ENCODE peak calls at places on chromosomes 7 and 10, in five cellular contexts. G is Peyer's patch, R is IMR-90, M is A549, L is stomach. Q is an unnamed sample.

GRCh38 chr7:95875519-95875918 is 103.2 kb downstream of the DYNC1I1 start:
- DNase-seq in G (no peak), R (no peak), M (no peak), L (no peak), Q (no peak)

GRCh38 chr10:117678106-117678505 is 135.6 kb downstream of the EMX2 start:
- DNase-seq in G (no peak), R (no peak), M (no peak), L (no peak), Q (no peak)

GRCh38 chr10:69464801-69465401 is 13.6 kb downstream of the TSPAN15 start:
- DNase-seq in G (peak; percentile 77), R (no peak), M (no peak), L (peak; percentile 34), Q (no peak)

GRCh38 chr7:123633553-123633952 is 22.1 kb upstream of the LMOD2 start:
- DNase-seq in G (no peak), R (peak; percentile 77), M (no peak), L (no peak), Q (no peak)

GRCh38 chr10:1870491-1870890 is 133.2 kb upstream of the ADARB2 start:
- DNase-seq in G (no peak), R (no peak), M (no peak), L (no peak), Q (no peak)

GRCh38 chr7:97971120-97971989 is 18.6 kb downstream of the OCM2 start:
- DNase-seq in G (peak; percentile 54), R (peak; percentile 13), M (peak; percentile 18), L (no peak), Q (no peak)

GRCh38 chr10:123442901-123443300 is 223.3 kb upstream of the GPR26 start:
- DNase-seq in G (no peak), R (no peak), M (no peak), L (no peak), Q (no peak)

GRCh38 chr7:84195295-84196006 is 862 bp upstream of the SEMA3A start:
- DNase-seq in G (no peak), R (no peak), M (no peak), L (no peak), Q (no peak)

GRCh38 chr10:91088300-91089140 is 131.9 kb upstream of the PCGF5 start:
- DNase-seq in G (no peak), R (peak; percentile 15), M (peak; percentile 23), L (no peak), Q (no peak)

GRCh38 chr7:116571037-116571436 is 46.2 kb downstream of the CAV1 start:
- DNase-seq in G (no peak), R (peak; percentile 93), M (no peak), L (no peak), Q (no peak)

GRCh38 chr10:6200588-6201510 is 1.9 kb upstream of the PFKFB3 start:
- DNase-seq in G (peak; percentile 66), R (peak; percentile 35), M (no peak), L (no peak), Q (no peak)

GRCh38 chr7:3063016-3063753 is 19.5 kb upstream of the CARD11 start:
- DNase-seq in G (no peak), R (no peak), M (no peak), L (no peak), Q (no peak)

GRCh38 chr7:108497082-108497725 is 28.7 kb downstream of the PNPLA8 start:
- DNase-seq in G (no peak), R (peak; percentile 52), M (peak; percentile 60), L (peak; percentile 54), Q (no peak)

GRCh38 chr10:4371691-4372295 is 454.2 kb upstream of the AKR1E2 start:
- DNase-seq in G (no peak), R (no peak), M (no peak), L (no peak), Q (no peak)

GRCh38 chr10:62589689-62590088 is 214.8 kb upstream of the ADO start:
- DNase-seq in G (no peak), R (peak; percentile 18), M (no peak), L (no peak), Q (no peak)
- TF ChIP-seq POLR2A in G (no peak), R (no peak), M (no peak), L (no peak), Q (no peak)

DNA sequence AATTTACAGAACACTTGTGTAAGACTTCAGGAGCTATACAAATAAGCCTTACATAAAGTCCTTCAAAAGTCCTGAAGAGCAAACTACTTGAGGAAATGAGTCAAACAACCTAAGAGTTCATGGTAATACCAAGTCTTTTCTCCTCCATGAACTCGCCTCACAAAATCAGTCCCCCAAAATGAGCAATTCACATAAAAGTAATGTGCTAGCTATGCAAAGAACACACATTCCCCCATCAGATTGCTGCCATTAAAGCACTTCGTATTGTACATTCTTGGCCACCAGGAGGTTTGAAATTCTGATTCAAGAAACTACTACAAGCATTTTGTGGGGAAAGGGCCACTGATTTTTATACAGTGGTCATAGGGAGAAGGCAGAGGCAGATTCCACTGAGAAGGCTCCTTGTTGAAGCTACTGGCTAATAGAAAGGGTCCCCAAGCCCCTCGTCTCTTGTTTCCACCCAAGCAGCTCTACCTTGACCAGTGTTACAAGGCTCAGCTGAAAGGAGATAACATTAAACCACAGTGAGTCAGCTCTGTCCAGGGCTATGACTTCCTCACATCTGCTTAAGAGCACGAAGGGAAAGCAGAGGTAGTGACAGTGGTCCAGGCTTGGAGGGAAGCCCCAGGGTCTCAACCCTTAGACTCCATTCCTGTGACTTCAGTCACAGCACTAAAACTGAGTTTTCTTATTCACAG is 115.2 kb upstream of the CDK1 start:
- DNase-seq in G (no peak), R (peak; percentile 47), M (no peak), L (no peak), Q (no peak)
- H3K27ac ChIP-seq in G (no peak overlapping the region), R (no peak overlapping the region), M (peak overlapping the region; percentile 29), L (no peak overlapping the region), Q (no peak overlapping the region)

GRCh38 chr10:11017575-11018425 is at the start of gene CELF2:
- DNase-seq in G (peak; percentile 84), R (no peak), M (no peak), L (peak; percentile 62), Q (no peak)
- TF ChIP-seq POLR2A in G (peak; percentile 72), R (no peak), M (no peak), L (no peak), Q (no peak)

DNA sequence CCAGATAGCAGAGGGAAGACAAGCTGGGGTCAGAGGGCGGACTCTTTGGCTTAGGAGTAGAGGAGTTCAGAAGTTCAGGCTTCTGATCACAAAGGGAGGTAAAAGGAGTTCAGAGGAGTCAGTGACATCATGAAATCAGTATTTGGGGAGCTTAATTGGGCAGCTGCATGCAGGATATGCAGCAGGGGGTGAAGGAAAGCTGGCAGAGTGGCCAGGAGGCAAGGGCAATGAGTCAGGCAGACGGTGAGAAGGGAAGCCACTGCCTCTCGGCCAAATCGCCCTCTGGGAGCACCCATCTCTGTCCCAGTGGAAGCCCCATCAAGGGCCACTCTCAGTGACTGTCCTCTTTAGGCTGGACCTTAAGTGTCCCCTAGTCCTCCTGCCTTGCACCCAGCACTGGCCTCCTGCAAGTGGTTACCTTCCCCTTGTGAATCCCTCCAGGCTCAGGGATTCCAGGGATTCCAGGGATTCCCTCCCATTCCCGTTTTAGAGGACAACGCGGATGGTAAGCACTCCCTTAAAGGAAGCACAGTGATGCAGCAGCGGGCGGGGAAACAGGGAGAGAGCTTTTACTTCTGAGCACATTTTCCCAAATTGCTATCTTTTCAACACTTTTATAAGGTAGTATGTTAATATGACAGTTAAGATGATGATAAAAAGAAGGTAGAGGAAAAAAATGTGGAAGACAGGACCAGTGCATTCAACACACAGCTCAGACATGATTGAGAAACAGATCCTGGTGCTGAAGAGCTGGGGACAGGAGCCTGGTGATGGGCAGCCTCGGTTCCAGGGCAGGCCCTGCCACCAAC is 72.6 kb downstream of the KCNMA1 start:
- DNase-seq in G (no peak), R (peak; percentile 33), M (peak; percentile 69), L (no peak), Q (no peak)
- H3K27ac ChIP-seq in G (no peak overlapping the region), R (peak overlapping the region; percentile 10), M (peak overlapping the region; percentile 92), L (no peak overlapping the region), Q (peak overlapping the region; percentile 25)

GRCh38 chr10:73997806-73998622 is at the start of gene VCL:
- DNase-seq in G (peak; percentile 99), R (peak; percentile 97), M (peak; percentile 86), L (peak; percentile 99), Q (peak; percentile 85)
- TF ChIP-seq POLR2A in G (peak; percentile 98), R (peak; percentile 99), M (peak; percentile 99), L (no peak), Q (peak; percentile 99)

Q was measured in esophagus squamous epithelium.